ENCODE peak calls at places on chromosome 13, in nine cellular contexts. A is SHP77; G is cardiac muscle cell; H is C1 segment of cervical spinal cord; C is caudate nucleus; O is activated T-helper 9 cell treated with anti-CD3 and anti-CD28 coated beads, Interleukin-2, amount 50 U/mL, for 16 hours; D is PC-3; X is tibial nerve; L is H9. U is an unnamed sample.

GRCh38 chr13:54945978-54946377 is 1917.4 kb downstream of the OLFM4 start:
- DNase-seq in H (no peak), D (no peak), L (no peak), X (no peak), O (no peak), G (no peak), A (no peak), C (no peak), U (no peak)

GRCh38 chr13:48645845-48646244 is 7.9 kb upstream of the CYSLTR2 start:
- DNase-seq in G (no peak), D (no peak), O (no peak), A (no peak), L (no peak), X (no peak), C (no peak), H (no peak), U (no peak)

GRCh38 chr13:110339975-110340550 is 33.0 kb downstream of the COL4A2 start:
- DNase-seq in H (no peak), C (no peak), X (no peak), A (no peak), G (no peak), O (no peak), D (no peak), L (no peak), U (no peak)

GRCh38 chr13:87537946-87538345 is 133.2 kb upstream of the SLITRK5 start:
- DNase-seq in G (no peak), L (no peak), C (no peak), O (no peak), A (no peak), H (no peak), X (no peak), D (no peak), U (no peak)

GRCh38 chr13:54980651-54981050 is 1952.0 kb downstream of the OLFM4 start:
- DNase-seq in L (no peak), D (no peak), G (no peak), H (no peak), X (no peak), C (no peak), A (no peak), O (no peak), U (no peak)

GRCh38 chr13:79997244-79997643 is 343.7 kb downstream of the SPRY2 start:
- DNase-seq in D (no peak), A (no peak), G (no peak), C (no peak), O (no peak), L (no peak), H (no peak), X (no peak), U (no peak)

GRCh38 chr13:39971526-39971925 is 316.1 kb downstream of the COG6 start:
- DNase-seq in C (no peak), X (no peak), H (no peak), O (no peak), D (no peak), A (no peak), L (no peak), G (no peak), U (no peak)

GRCh38 chr13:104740616-104741222 is 1674.5 kb upstream of the SLC10A2 start:
- DNase-seq in G (no peak), D (no peak), C (no peak), O (no peak), A (no peak), X (no peak), H (no peak), L (no peak), U (no peak)

GRCh38 chr13:109790071-109790470 is 3.7 kb upstream of the IRS2 start:
- DNase-seq in L (no peak), O (no peak), H (no peak), C (no peak), D (no peak), A (no peak), X (no peak), G (no peak), U (no peak)

GRCh38 chr13:102198418-102199322 is 203.2 kb downstream of the FGF14 start:
- DNase-seq in X (no peak), O (no peak), G (no peak), D (peak), C (no peak), A (no peak), L (no peak), H (no peak), U (no peak)

GRCh38 chr13:76882431-76882830 is 3.8 kb downstream of the KCTD12 start:
- DNase-seq in C (no peak), X (no peak), A (no peak), O (no peak), L (no peak), D (no peak), H (no peak), G (no peak), U (no peak)

U was measured in CD4-positive, alpha-beta T cell.